ENCODE peak calls at places on chromosomes 16 and 17, in six cellular contexts. W is left lung; E is heart right ventricle; O is activated CD8-positive, alpha-beta T cell treated with anti-CD3 and anti-CD28 coated beads for 36 hours; P is Calu3; Z is HCT116. M is an unnamed sample.

GRCh38 chr16:2962334-2963073 is 1.6 kb upstream of the KREMEN2 start:
- DNase-seq in W (no peak), E (no peak), O (no peak), P (no peak), Z (no peak), M (no peak)

GRCh38 chr16:48949636-48950035 is 332.0 kb downstream of the CBLN1 start:
- DNase-seq in W (no peak), E (no peak), O (no peak), P (no peak), Z (no peak), M (no peak)

GRCh38 chr17:81666092-81666341 is 388 bp downstream of the OXLD1 start:
- DNase-seq in W (no peak), E (no peak), O (peak), P (no peak), Z (no peak), M (no peak)

GRCh38 chr16:83717308-83717707 is 90.5 kb upstream of the HSBP1 start:
- DNase-seq in W (no peak), E (no peak), O (no peak), P (no peak), Z (no peak), M (no peak)

GRCh38 chr17:2239882-2240430 is 63.6 kb downstream of the SMG6 start:
- DNase-seq in W (peak), E (no peak), O (peak), P (no peak), Z (no peak), M (no peak)

GRCh38 chr17:81253358-81254131 is 14.4 kb downstream of the NDUFAF8 start:
- DNase-seq in W (no peak), E (no peak), O (peak), P (peak), Z (no peak), M (no peak)

GRCh38 chr16:52964290-52964689 is 88.4 kb downstream of the CHD9NB start:
- DNase-seq in W (no peak), E (no peak), O (no peak), P (no peak), Z (no peak), M (no peak)

GRCh38 chr17:74008196-74008595 is 195.3 kb upstream of the RPL38 start:
- DNase-seq in W (no peak), E (no peak), O (peak), P (peak), Z (peak), M (no peak)

GRCh38 chr16:4787627-4788482 is at the start of gene SEPTIN12:
- DNase-seq in W (no peak), E (no peak), O (no peak), P (no peak), Z (no peak), M (no peak)

GRCh38 chr17:75738218-75738802 is 17.1 kb downstream of the ITGB4 start:
- DNase-seq in W (peak), E (no peak), O (peak), P (no peak), Z (no peak), M (no peak)

DNA sequence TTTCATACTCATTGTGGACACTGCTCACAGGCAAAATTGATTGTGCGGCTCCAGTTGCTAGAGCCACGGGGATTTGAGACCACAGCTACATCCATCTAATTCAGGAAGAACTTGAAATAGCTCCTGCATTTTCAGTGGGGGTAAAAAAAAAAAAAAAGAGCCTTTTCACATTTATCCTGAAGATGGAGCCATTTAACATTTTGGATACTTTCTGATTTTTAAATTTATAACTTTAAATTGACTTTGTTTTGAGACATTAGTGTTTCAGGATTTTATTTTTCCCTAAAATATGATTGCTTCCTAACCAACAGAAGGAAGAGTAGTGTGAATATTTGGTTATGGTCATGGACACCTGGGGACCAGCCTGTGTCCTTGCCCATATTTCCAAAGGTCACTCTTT is 1080.2 kb upstream of the EEF2KMT start:
- DNase-seq in W (no peak), E (no peak), O (no peak), P (no peak), Z (no peak), M (no peak)
- TF ChIP-seq CTCF in W (no peak), E (no peak), O (no peak), P (no peak), Z (no peak), M (no peak)

DNA sequence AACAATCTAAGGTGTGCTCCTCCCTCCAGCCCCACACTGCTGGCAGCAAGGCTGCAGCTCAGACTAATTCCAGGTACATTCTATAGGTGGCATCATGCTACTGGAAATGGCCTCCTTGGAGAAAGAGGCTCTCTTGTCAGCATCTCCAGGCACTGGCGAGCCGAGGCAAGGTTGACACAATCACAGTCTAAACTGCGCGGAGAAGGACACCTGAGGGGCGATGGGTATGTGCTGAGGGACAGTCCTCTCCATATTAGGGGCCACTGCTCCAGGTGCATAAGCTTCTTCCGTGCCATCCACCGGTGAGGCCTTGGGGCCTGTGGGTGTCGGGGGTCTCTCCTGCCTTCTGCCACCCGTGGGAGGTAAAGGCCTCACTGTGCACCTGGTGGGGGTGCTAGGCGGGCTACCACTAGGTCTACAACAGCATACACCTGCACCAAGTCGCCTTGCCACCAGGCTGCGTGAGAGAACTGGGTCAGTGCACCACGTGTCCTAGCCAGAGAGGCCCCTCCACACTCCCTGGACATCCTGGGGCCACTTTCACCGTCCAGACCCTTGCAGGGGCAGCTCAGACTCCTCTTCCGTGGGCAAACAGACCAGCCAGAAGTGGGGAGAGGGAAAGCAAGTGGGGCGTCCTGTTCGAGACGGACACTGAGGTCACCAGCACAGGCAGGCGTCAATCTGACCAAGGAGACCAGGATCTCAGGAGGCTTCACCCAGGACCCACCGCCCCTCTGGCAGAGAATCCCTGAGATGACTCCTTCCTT is 12.1 kb upstream of the CBX8 start:
- DNase-seq in W (no peak), E (no peak), O (peak), P (peak), Z (peak), M (peak)
- TF ChIP-seq CTCF in W (peak), E (peak), O (peak), P (peak), Z (peak), M (peak)

DNA sequence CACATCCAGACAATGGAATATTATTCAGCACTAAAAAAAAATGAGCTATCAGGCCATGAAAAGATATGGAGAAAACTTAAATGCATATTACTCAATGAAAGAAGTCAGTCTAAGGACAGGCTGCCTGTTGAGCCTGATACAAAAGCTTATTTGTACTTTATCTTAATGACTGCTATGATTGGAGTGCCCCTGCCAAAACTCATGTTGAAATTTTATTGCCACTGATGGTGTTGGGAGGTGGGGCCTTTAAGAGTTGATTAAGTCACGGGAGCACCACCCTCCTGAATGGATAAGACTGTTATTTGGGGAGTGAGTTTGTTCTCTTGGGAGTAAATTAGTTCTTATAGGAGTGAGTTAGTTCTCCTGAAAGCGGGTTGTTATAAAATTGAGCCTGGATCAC is 9.9 kb downstream of the C17orf67 start:
- DNase-seq in W (no peak), E (no peak), O (no peak), P (no peak), Z (no peak), M (no peak)
- TF ChIP-seq CTCF in W (no peak), E (no peak), O (no peak), P (no peak), Z (no peak), M (no peak)

DNA sequence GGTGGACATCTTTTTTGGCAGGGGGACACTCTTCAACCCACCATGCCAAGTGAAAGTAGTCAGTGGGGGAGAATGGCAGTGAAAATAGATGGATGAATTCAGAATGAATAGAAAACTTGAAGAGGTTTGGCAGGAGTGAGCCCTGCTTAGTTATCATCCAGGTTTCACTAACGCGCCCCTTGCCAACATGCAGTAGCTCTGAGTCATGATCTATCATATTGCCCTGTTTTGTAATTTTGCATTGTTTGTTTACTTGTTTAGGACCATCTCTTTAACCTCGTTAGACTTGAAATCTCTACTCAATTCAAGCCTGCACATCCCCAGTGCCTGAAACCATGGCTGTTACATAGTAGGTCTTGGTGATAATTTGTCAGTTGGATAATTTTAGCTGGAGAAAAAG is 116.7 kb downstream of the RBFOX1 start:
- DNase-seq in W (no peak), E (no peak), O (no peak), P (no peak), Z (no peak), M (no peak)
- TF ChIP-seq CTCF in W (no peak), E (no peak), O (no peak), P (no peak), Z (no peak), M (no peak)

DNA sequence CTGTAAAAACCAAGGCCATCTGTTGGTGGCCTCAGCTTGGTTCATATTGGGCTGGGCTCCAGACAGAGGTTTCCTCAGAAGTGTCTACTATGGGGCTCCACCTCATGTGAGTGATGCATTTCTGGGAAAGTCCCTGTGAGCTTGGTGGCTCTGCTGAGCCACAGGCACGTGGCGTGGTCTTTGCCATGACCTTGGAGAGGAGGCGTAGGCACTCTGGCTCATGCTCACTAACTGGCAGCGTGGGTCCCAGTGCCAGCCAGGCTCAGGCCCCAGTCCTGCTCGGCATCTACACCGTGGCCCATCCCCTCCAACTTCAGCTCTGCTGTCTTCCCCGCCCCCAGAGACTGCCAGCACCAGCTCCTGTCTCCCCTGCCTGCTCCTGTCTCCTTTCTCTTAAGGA is 10.6 kb upstream of the SMTNL2 start:
- DNase-seq in W (no peak), E (peak), O (peak), P (no peak), Z (no peak), M (no peak)
- TF ChIP-seq CTCF in W (no peak), E (no peak), O (no peak), P (no peak), Z (no peak), M (no peak)

GRCh38 chr17:79042421-79043190 is 18.6 kb downstream of the C1QTNF1 start:
- DNase-seq in W (peak), E (peak), O (peak), P (peak), Z (peak), M (no peak)
- TF ChIP-seq CTCF in W (peak), E (peak), O (peak), P (peak), Z (peak), M (peak)

GRCh38 chr17:58337126-58337599 is 8.6 kb upstream of the TSPOAP1 start:
- DNase-seq in W (no peak), E (no peak), O (peak), P (no peak), Z (no peak), M (no peak)

GRCh38 chr17:58339775-58340622 is 11.4 kb upstream of the TSPOAP1 start:
- DNase-seq in W (no peak), E (no peak), O (peak), P (no peak), Z (no peak), M (no peak)

GRCh38 chr17:58337600-58338453 is 9.2 kb upstream of the TSPOAP1 start:
- DNase-seq in W (peak), E (peak), O (peak), P (no peak), Z (no peak), M (no peak)

GRCh38 chr17:58338907-58339774 is 10.5 kb upstream of the TSPOAP1 start:
- DNase-seq in W (peak), E (no peak), O (peak), P (no peak), Z (no peak), M (no peak)

GRCh38 chr17:58338454-58338841 is 9.9 kb upstream of the TSPOAP1 start:
- DNase-seq in W (no peak), E (no peak), O (peak), P (no peak), Z (no peak), M (no peak)
- TF ChIP-seq CTCF in W (no peak), E (no peak), O (peak), P (no peak), Z (no peak), M (no peak)

M was measured in LNCaP clone FGC.